ENCODE peak calls at places on chromosomes 13 and 19, in eight cellular contexts. L is activated naive CD4-positive, alpha-beta T cell treated with anti-CD3 and anti-CD28 coated beads for 36 hours; P is EL; X is brain microvascular endothelial cell; W is effector memory CD8-positive, alpha-beta T cell; B is HFFc6; J is uterus; I is cortex of kidney. E is an unnamed sample.

GRCh38 chr19:32650671-32651070 is 24.3 kb downstream of the ANKRD27 start:
- DNase-seq in J (no peak), W (no peak), X (no peak), B (no peak), P (no peak), L (no peak), I (no peak), E (no peak)

GRCh38 chr13:20344836-20345490 is 112.8 kb upstream of the GJB6 start:
- DNase-seq in X (no peak), B (no peak), J (no peak), P (no peak), L (no peak), I (no peak), W (no peak), E (no peak)

GRCh38 chr19:52527134-52527953 is at the start of gene ZNF808:
- DNase-seq in W (peak), B (peak), I (peak), J (peak), P (peak), L (peak), X (peak), E (peak)

GRCh38 chr13:25267715-25268114 is 19.6 kb downstream of the MTMR6 start:
- DNase-seq in P (peak), L (no peak), J (no peak), I (no peak), W (no peak), X (no peak), B (peak), E (no peak)

GRCh38 chr19:48928164-48929005 is 5.1 kb upstream of the DHDH start:
- DNase-seq in J (no peak), L (no peak), P (no peak), I (no peak), W (no peak), X (no peak), B (peak), E (no peak)

GRCh38 chr19:23563326-23563725 is 123.7 kb downstream of the ZNF675 start:
- DNase-seq in B (no peak), I (no peak), P (no peak), W (no peak), X (no peak), L (no peak), J (no peak), E (no peak)

GRCh38 chr13:27131202-27131623 is 40.4 kb downstream of the USP12 start:
- DNase-seq in X (no peak), L (peak), B (no peak), W (peak), J (no peak), I (no peak), P (peak), E (no peak)

GRCh38 chr19:37484406-37485115 is 15.4 kb downstream of the ZNF570 start:
- DNase-seq in I (no peak), L (no peak), P (no peak), J (no peak), B (no peak), X (no peak), W (no peak), E (no peak)

GRCh38 chr13:101454767-101455166 is 2.3 kb downstream of the ITGBL1 start:
- DNase-seq in B (peak), W (no peak), P (peak), J (no peak), X (no peak), L (no peak), I (no peak), E (no peak)

GRCh38 chr13:49371943-49372636 is 71.8 kb downstream of the CAB39L start:
- DNase-seq in I (no peak), L (no peak), J (no peak), P (no peak), X (no peak), W (no peak), B (no peak), E (no peak)

GRCh38 chr19:23406716-23407115 is 11.4 kb upstream of the ZNF91 start:
- DNase-seq in L (no peak), W (no peak), B (no peak), X (no peak), J (no peak), I (no peak), P (no peak), E (no peak)

GRCh38 chr13:49411353-49411752 is 32.5 kb downstream of the CAB39L start:
- DNase-seq in W (no peak), I (no peak), P (no peak), B (no peak), J (no peak), X (no peak), L (no peak), E (no peak)

GRCh38 chr13:57630661-57631606 is 610 bp upstream of the PCDH17 start:
- DNase-seq in P (no peak), L (peak), B (peak), J (no peak), W (no peak), I (no peak), X (peak), E (no peak)

GRCh38 chr19:38836438-38837303 is 5.1 kb upstream of the ECH1 start:
- DNase-seq in X (no peak), J (no peak), I (no peak), P (no peak), W (no peak), B (no peak), L (no peak), E (no peak)

GRCh38 chr19:45403781-45404556 is 900 bp downstream of the PPP1R13L start:
- DNase-seq in L (peak), B (no peak), X (peak), J (no peak), W (peak), I (no peak), P (peak), E (no peak)

GRCh38 chr13:100300213-100300612 is 211.3 kb downstream of the PCCA start:
- DNase-seq in X (no peak), B (no peak), I (no peak), P (no peak), W (no peak), L (no peak), J (no peak), E (no peak)

GRCh38 chr19:2607712-2608601 is 94.5 kb downstream of the GNG7 start:
- DNase-seq in B (no peak), L (peak), J (no peak), P (no peak), W (peak), I (no peak), X (no peak), E (no peak)

GRCh38 chr13:41909524-41909923 is 51.4 kb downstream of the VWA8 start:
- DNase-seq in X (no peak), J (no peak), B (no peak), W (no peak), I (no peak), P (no peak), L (no peak), E (no peak)

GRCh38 chr13:67224148-67224846 is 5.8 kb downstream of the PCDH9 start:
- DNase-seq in L (peak), W (no peak), B (peak), J (peak), P (peak), I (no peak), X (peak), E (no peak)

GRCh38 chr19:35501684-35502083 is 11.4 kb upstream of the KRTDAP start:
- DNase-seq in J (no peak), I (no peak), B (no peak), L (no peak), P (peak), W (no peak), X (no peak), E (no peak)

GRCh38 chr13:41621716-41622508 is 164.6 kb downstream of the RGCC start:
- DNase-seq in X (peak), L (no peak), I (no peak), P (no peak), J (no peak), B (peak), W (no peak), E (no peak)

GRCh38 chr13:46659413-46660065 is 106.6 kb downstream of the LRCH1 start:
- DNase-seq in P (no peak), L (no peak), X (no peak), I (no peak), W (no peak), J (no peak), B (no peak), E (no peak)

GRCh38 chr13:70842062-70842644 is 733.9 kb upstream of the KLHL1 start:
- DNase-seq in I (no peak), P (no peak), B (no peak), J (no peak), X (no peak), L (no peak), W (no peak), E (no peak)

GRCh38 chr13:47332149-47332548 is 435.3 kb upstream of the HTR2A start:
- DNase-seq in W (no peak), L (no peak), P (peak), B (peak), J (no peak), X (no peak), I (no peak), E (no peak)

GRCh38 chr13:34410653-34411052 is 531.4 kb upstream of the NBEA start:
- DNase-seq in X (no peak), P (no peak), I (no peak), W (no peak), J (no peak), B (no peak), L (no peak), E (no peak)

GRCh38 chr13:113109151-113110047 is 3.8 kb downstream of the F7 start:
- DNase-seq in P (no peak), I (no peak), W (no peak), L (no peak), X (no peak), J (no peak), B (no peak), E (no peak)

GRCh38 chr19:48739835-48740704 is at the start of gene RASIP1:
- DNase-seq in W (no peak), L (no peak), X (no peak), B (no peak), I (no peak), P (no peak), J (peak), E (no peak)

GRCh38 chr19:31678421-31678820 is 329.2 kb upstream of the TSHZ3 start:
- DNase-seq in I (no peak), B (no peak), X (no peak), J (no peak), L (no peak), W (no peak), P (no peak), E (no peak)

GRCh38 chr19:47741544-47742125 is 3.7 kb upstream of the NOP53 start:
- DNase-seq in B (no peak), X (no peak), W (no peak), L (no peak), I (no peak), J (peak), P (no peak), E (no peak)

GRCh38 chr13:29059837-29060236 is 239.7 kb downstream of the MTUS2 start:
- DNase-seq in I (no peak), J (no peak), W (no peak), X (no peak), L (no peak), P (no peak), B (no peak), E (no peak)

GRCh38 chr13:99984463-99985242 is 3.1 kb downstream of the ZIC2 start:
- DNase-seq in B (no peak), W (no peak), X (no peak), P (no peak), I (no peak), J (no peak), L (no peak), E (no peak)

GRCh38 chr13:63481334-63481733 is 2065.7 kb upstream of the PCDH20 start:
- DNase-seq in J (no peak), B (no peak), W (no peak), X (peak), I (no peak), P (peak), L (no peak), E (no peak)